ENCODE peak calls at places on chromosomes 7 and 10, in eight cellular contexts. A is HFF-Myc, U is pancreas, E is BE2C, L is CD14-positive monocyte, B is GM12865, C is tibial nerve, W is heart left ventricle. N is an unnamed sample.

GRCh38 chr10:118873738-118874105 is 119.0 kb upstream of the CACUL1 start:
- DNase-seq in A (no peak), U (no peak), E (no peak), L (no peak), B (no peak), C (no peak), W (no peak), N (no peak)

GRCh38 chr7:87220026-87220733 is 648 bp upstream of the TMEM243 start:
- DNase-seq in A (peak; percentile 20), U (peak; percentile 77), E (peak; percentile 91), L (peak; percentile 53), B (peak; percentile 92), C (peak; percentile 48), W (peak; percentile 90), N (peak; percentile 62)

GRCh38 chr10:4684434-4684833 is 141.6 kb upstream of the AKR1E2 start:
- DNase-seq in A (no peak), U (no peak), E (no peak), L (no peak), B (no peak), C (no peak), W (no peak), N (no peak)

GRCh38 chr7:87413951-87414381 is 61.5 kb downstream of the ABCB4 start:
- DNase-seq in A (peak; percentile 5), U (no peak), E (no peak), L (no peak), B (no peak), C (no peak), W (no peak), N (no peak)

GRCh38 chr10:28365840-28366239 is 63.0 kb upstream of the MPP7 start:
- DNase-seq in A (no peak), U (no peak), E (no peak), L (no peak), B (no peak), C (no peak), W (no peak), N (no peak)

GRCh38 chr10:17144757-17145156 is 15.1 kb upstream of the CUBN start:
- DNase-seq in A (peak; percentile 19), U (no peak), E (no peak), L (no peak), B (peak; percentile 54), C (no peak), W (no peak), N (no peak)

GRCh38 chr7:43509906-43510305 is 73.0 kb upstream of the STK17A start:
- DNase-seq in A (no peak), U (no peak), E (no peak), L (no peak), B (no peak), C (no peak), W (no peak), N (no peak)

GRCh38 chr10:21173964-21174669 is 277.0 kb upstream of the NEBL start:
- DNase-seq in A (no peak), U (peak; percentile 93), E (peak; percentile 57), L (no peak), B (peak; percentile 4), C (no peak), W (peak; percentile 71), N (no peak)

GRCh38 chr7:39421251-39421650 is 145.0 kb upstream of the YAE1 start:
- DNase-seq in A (no peak), U (no peak), E (no peak), L (no peak), B (no peak), C (no peak), W (no peak), N (no peak)

GRCh38 chr10:127018766-127019165 is 113.5 kb downstream of the DOCK1 start:
- DNase-seq in A (no peak), U (no peak), E (no peak), L (no peak), B (no peak), C (no peak), W (no peak), N (no peak)

GRCh38 chr7:30148951-30149459 is 14.2 kb downstream of the MTURN start:
- DNase-seq in A (no peak), U (no peak), E (no peak), L (peak; percentile 57), B (no peak), C (no peak), W (no peak), N (no peak)

GRCh38 chr10:98815039-98815660 is 368.4 kb upstream of the HPS1 start:
- DNase-seq in A (no peak), U (no peak), E (no peak), L (no peak), B (no peak), C (no peak), W (no peak), N (no peak)

GRCh38 chr10:132589681-132590080 is 52.1 kb downstream of the INPP5A start:
- DNase-seq in A (no peak), U (no peak), E (no peak), L (no peak), B (no peak), C (no peak), W (no peak), N (no peak)

GRCh38 chr10:76558996-76559888 is 1078.4 kb downstream of the KCNMA1 start:
- DNase-seq in A (peak; percentile 99), U (no peak), E (no peak), L (no peak), B (no peak), C (no peak), W (no peak), N (no peak)

GRCh38 chr7:47721670-47722069 is 139.8 kb upstream of the TNS3 start:
- DNase-seq in A (no peak), U (no peak), E (no peak), L (no peak), B (no peak), C (no peak), W (no peak), N (no peak)

GRCh38 chr7:9124320-9124719 is 690.9 kb downstream of the NXPH1 start:
- DNase-seq in A (no peak), U (no peak), E (no peak), L (no peak), B (no peak), C (no peak), W (no peak), N (no peak)

GRCh38 chr7:149826344-149827088 is 11.7 kb upstream of the ZNF862 start:
- DNase-seq in A (no peak), U (no peak), E (no peak), L (no peak), B (no peak), C (no peak), W (no peak), N (no peak)

GRCh38 chr10:132641966-132642731 is 104.6 kb downstream of the INPP5A start:
- DNase-seq in A (no peak), U (no peak), E (no peak), L (peak; percentile 41), B (no peak), C (no peak), W (peak; percentile 54), N (peak; percentile 18)

GRCh38 chr10:117865945-117866344 is 180.8 kb downstream of the RAB11FIP2 start:
- DNase-seq in A (no peak), U (no peak), E (no peak), L (no peak), B (no peak), C (no peak), W (no peak), N (no peak)

GRCh38 chr10:117860135-117860534 is 186.6 kb downstream of the RAB11FIP2 start:
- DNase-seq in A (no peak), U (no peak), E (no peak), L (no peak), B (no peak), C (no peak), W (no peak), N (no peak)

DNA sequence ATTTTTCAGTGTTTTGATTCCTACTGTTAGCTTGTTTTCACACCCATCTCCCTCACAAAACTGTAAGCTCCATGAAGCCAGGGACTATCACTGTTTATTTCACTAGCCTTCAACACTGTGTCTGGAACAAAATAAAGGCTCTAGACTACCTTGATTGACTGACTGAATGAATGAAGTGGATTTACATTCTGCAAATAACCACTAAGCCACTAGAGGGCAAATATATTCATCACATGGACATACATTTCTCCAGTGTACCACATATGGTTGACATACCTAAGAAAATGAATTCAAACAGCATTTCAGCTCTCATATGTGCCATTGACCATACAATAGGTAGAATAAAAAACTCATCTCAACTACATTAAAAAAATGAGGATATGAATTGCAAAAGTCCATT is 185.9 kb downstream of the RAB11FIP2 start:
- DNase-seq in A (peak; percentile 7), U (no peak), E (no peak), L (no peak), B (peak; percentile 45), C (no peak), W (no peak), N (no peak)
- TF ChIP-seq CTCF in A (peak; percentile 27), U (no peak), E (peak; percentile 47), L (no peak), B (peak; percentile 45), C (no peak), W (no peak), N (no peak)

GRCh38 chr10:42431095-42431494 is 207.3 kb downstream of the ZNF33B start:
- DNase-seq in A (no peak), U (no peak), E (no peak), L (no peak), B (no peak), C (no peak), W (no peak), N (no peak)

GRCh38 chr10:42422911-42423310 is 215.5 kb downstream of the ZNF33B start:
- DNase-seq in A (no peak), U (no peak), E (no peak), L (no peak), B (no peak), C (no peak), W (no peak), N (no peak)

GRCh38 chr10:42428534-42428933 is 209.8 kb downstream of the ZNF33B start:
- DNase-seq in A (peak; percentile 6), U (no peak), E (no peak), L (no peak), B (no peak), C (no peak), W (no peak), N (no peak)
- TF ChIP-seq CTCF in A (peak; percentile 27), U (no peak), E (peak; percentile 68), L (no peak), B (no peak), C (peak; percentile 19), W (peak; percentile 60), N (no peak)

GRCh38 chr10:11147723-11148122 is 130.1 kb downstream of the CELF2 start:
- DNase-seq in A (no peak), U (no peak), E (no peak), L (peak; percentile 72), B (no peak), C (no peak), W (no peak), N (no peak)
- TF ChIP-seq CTCF in A (no peak), U (no peak), E (no peak), L (peak; percentile 46), B (no peak), C (no peak), W (peak; percentile 31), N (no peak)

DNA sequence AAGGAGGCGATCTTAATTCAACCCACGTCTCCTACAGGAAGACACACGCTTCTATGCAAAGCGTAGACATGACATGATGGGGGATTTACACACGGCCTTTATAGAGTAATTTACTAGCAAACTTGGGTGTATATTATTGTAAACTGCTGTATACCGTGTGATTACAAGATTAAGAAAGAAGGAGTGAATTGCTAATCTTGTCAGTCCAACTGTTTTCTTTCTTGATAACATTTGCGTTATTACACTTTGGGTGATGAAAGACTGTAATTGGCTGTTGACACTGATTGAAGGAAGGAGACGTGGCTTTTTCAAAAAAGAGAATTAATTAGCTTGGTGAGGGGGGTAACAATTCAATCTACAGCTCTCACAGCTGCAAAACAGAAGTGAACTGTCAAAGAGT is 32.8 kb downstream of the SLC35B4 start:
- DNase-seq in A (no peak), U (no peak), E (no peak), L (no peak), B (no peak), C (no peak), W (no peak), N (no peak)
- TF ChIP-seq CTCF in A (no peak), U (no peak), E (no peak), L (no peak), B (no peak), C (no peak), W (no peak), N (no peak)

N was measured in omental fat pad.